ENCODE peak calls at places on chromosomes 12 and 14, in six cellular contexts. B, R, H, F, E and N are unnamed samples.

GRCh38 chr12:19542606-19543005 is 103.3 kb downstream of the AEBP2 start:
- DNase-seq in B (no peak), R (no peak), F (no peak), E (no peak), H (no peak), N (no peak)

GRCh38 chr12:84408936-84409335 is 503.7 kb downstream of the SLC6A15 start:
- DNase-seq in F (no peak), R (no peak), H (no peak), B (peak; percentile 11), E (peak; percentile 29), N (no peak)

GRCh38 chr14:65738339-65738738 is 325.8 kb downstream of the FUT8 start:
- DNase-seq in E (no peak), F (no peak), R (no peak), H (no peak), B (no peak), N (no peak)

GRCh38 chr14:33590891-33591630 is 359.8 kb downstream of the EGLN3 start:
- DNase-seq in H (no peak), F (no peak), R (no peak), B (peak; percentile 17), E (peak; percentile 18), N (no peak)

GRCh38 chr12:23055004-23055403 is 430.0 kb downstream of the ETNK1 start:
- DNase-seq in R (no peak), E (peak; percentile 33), H (no peak), F (peak; percentile 44), B (peak; percentile 5), N (peak; percentile 5)

GRCh38 chr14:91996951-91997371 is 42.9 kb downstream of the TRIP11 start:
- DNase-seq in F (no peak), E (peak; percentile 84), R (peak; percentile 85), H (no peak), B (peak; percentile 97), N (peak; percentile 72)

GRCh38 chr12:111462134-111462821 is 56.6 kb downstream of the SH2B3 start:
- DNase-seq in F (no peak), E (peak; percentile 55), R (peak; percentile 27), B (peak; percentile 92), H (no peak), N (peak; percentile 87)

GRCh38 chr14:96126339-96126770 is 78.3 kb upstream of the BDKRB2 start:
- DNase-seq in H (no peak), F (no peak), B (peak; percentile 36), R (no peak), E (peak; percentile 88), N (peak; percentile 48)

GRCh38 chr12:105457026-105457425 is 126.5 kb downstream of the C12orf75 start:
- DNase-seq in R (no peak), F (no peak), H (no peak), B (no peak), E (no peak), N (no peak)

GRCh38 chr14:96177766-96178377 is 26.8 kb upstream of the BDKRB2 start:
- DNase-seq in H (no peak), B (peak; percentile 29), R (no peak), F (no peak), E (peak; percentile 40), N (peak; percentile 47)

GRCh38 chr12:65051196-65051595 is 69.9 kb downstream of the WIF1 start:
- DNase-seq in F (no peak), H (no peak), E (no peak), B (no peak), R (peak; percentile 26), N (no peak)

GRCh38 chr12:110005319-110005973 is 6.2 kb downstream of the ANKRD13A start:
- DNase-seq in H (peak; percentile 49), F (no peak), E (no peak), B (no peak), R (no peak), N (no peak)

GRCh38 chr12:6262635-6263034 is 47.8 kb upstream of the PLEKHG6 start:
- DNase-seq in E (no peak), B (no peak), H (no peak), R (no peak), F (no peak), N (no peak)

GRCh38 chr12:111359231-111359913 is 9.5 kb downstream of the PHETA1 start:
- DNase-seq in R (no peak), E (no peak), F (no peak), H (no peak), B (no peak), N (no peak)

GRCh38 chr12:5967645-5968415 is 22.8 kb upstream of the ANO2 start:
- DNase-seq in E (no peak), R (no peak), B (no peak), H (no peak), F (no peak), N (no peak)

GRCh38 chr14:92582706-92583452 is 69.3 kb downstream of the RIN3 start:
- DNase-seq in E (no peak), F (no peak), H (no peak), B (no peak), R (no peak), N (no peak)

GRCh38 chr14:91719839-91720238 is 12.0 kb downstream of the CATSPERB start:
- DNase-seq in B (no peak), R (no peak), H (no peak), F (no peak), E (no peak), N (no peak)

GRCh38 chr12:110597885-110598284 is 14.8 kb upstream of the PPTC7 start:
- DNase-seq in F (no peak), E (no peak), R (no peak), H (no peak), B (no peak), N (no peak)

GRCh38 chr12:47963340-47964040 is at the start of gene TMEM106C:
- DNase-seq in R (peak; percentile 54), B (peak; percentile 82), E (peak; percentile 93), H (peak; percentile 94), F (peak; percentile 95), N (peak; percentile 89)

GRCh38 chr14:100709252-100709955 is 17.3 kb upstream of the DLK1 start:
- DNase-seq in R (no peak), B (no peak), E (peak; percentile 36), F (no peak), H (peak; percentile 6), N (peak; percentile 51)
- H3K4me3 ChIP-seq in R (no peak overlapping the region), B (no peak overlapping the region), E (peak overlapping the region; percentile 40), F (no peak overlapping the region), H (no peak overlapping the region), N (peak overlapping the region; percentile 30)

DNA sequence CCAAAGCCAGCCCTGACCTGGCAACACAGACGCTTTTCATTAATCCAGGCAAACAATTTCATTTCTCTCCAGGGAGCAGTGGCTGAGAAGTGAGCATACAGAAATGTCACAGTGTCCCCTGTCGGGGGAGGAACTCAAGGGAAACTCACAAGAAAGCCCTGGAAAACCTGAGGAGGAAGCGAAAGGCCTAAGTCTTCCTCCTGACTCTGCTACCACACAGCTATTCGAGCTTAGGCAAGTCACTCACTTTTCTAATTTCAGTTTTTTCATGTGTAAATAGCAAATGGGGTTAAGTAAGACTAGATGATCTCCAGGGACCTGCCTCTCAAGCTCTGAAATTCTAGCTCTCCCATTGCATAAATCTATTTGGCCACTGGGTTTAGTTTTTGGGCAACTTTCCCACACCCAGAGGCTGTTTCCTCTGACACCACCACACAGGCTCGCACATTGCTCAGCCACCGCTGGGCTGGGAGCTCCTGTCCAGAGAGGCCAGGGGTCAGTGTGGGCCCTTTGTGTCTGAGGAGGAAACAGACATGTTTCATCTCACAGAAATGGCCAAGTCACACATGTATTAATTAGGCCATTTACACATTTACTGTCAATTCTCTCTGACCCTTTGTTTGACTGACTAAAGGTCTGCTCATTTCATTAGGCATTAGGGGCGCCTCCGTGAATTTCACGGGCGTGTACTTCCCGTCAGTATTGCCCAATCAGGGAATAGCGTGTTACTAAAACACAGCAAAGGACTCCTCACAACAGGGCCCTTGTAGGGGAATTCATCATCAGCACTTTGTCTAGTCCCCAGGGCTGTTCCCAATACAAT is 9.8 kb upstream of the PNMA1 start:
- DNase-seq in H (peak; percentile 40), R (peak; percentile 64), B (peak; percentile 99), F (no peak), E (peak; percentile 99), N (peak; percentile 99)
- TF ChIP-seq CTCF in H (no peak), R (no peak), B (peak; percentile 24), F (peak; percentile 51), E (peak; percentile 6), N (no peak)

GRCh38 chr12:32666510-32666909 is 12.6 kb upstream of the DNM1L start:
- DNase-seq in R (no peak), F (no peak), B (no peak), H (no peak), E (no peak), N (peak; percentile 77)

GRCh38 chr12:32661706-32662105 is 17.4 kb upstream of the DNM1L start:
- DNase-seq in E (no peak), B (no peak), F (no peak), R (no peak), H (no peak), N (no peak)

GRCh38 chr12:32662665-32663064 is 16.4 kb upstream of the DNM1L start:
- DNase-seq in B (no peak), R (no peak), F (no peak), E (no peak), H (no peak), N (no peak)

GRCh38 chr12:32669584-32669983 is 9.5 kb upstream of the DNM1L start:
- DNase-seq in R (no peak), E (no peak), B (no peak), H (no peak), F (no peak), N (no peak)

GRCh38 chr12:32666018-32666417 is 13.1 kb upstream of the DNM1L start:
- DNase-seq in H (no peak), B (no peak), F (no peak), E (no peak), R (no peak), N (peak; percentile 5)
- H3K4me3 ChIP-seq in H (no peak overlapping the region), B (no peak overlapping the region), F (no peak overlapping the region), E (no peak overlapping the region), R (no peak overlapping the region), N (peak overlapping the region; percentile 61)

GRCh38 chr14:73285979-73286378 is 48.7 kb downstream of the PAPLN start:
- DNase-seq in B (no peak), E (no peak), F (no peak), R (no peak), H (no peak), N (no peak)

GRCh38 chr14:73283592-73284379 is 46.5 kb downstream of the PAPLN start:
- DNase-seq in R (no peak), F (no peak), B (peak; percentile 26), E (peak; percentile 52), H (no peak), N (peak; percentile 34)

GRCh38 chr14:73276836-73277235 is 39.5 kb downstream of the PAPLN start:
- DNase-seq in F (no peak), H (no peak), R (no peak), B (no peak), E (no peak), N (no peak)

GRCh38 chr14:73277376-73277775 is 40.1 kb downstream of the PAPLN start:
- DNase-seq in E (no peak), F (no peak), B (no peak), H (no peak), R (no peak), N (no peak)

GRCh38 chr14:73280903-73281302 is 43.6 kb downstream of the PAPLN start:
- DNase-seq in F (no peak), E (no peak), R (no peak), B (no peak), H (no peak), N (no peak)
- TF ChIP-seq CTCF in F (no peak), E (peak; percentile 31), R (no peak), B (no peak), H (no peak), N (no peak)

GRCh38 chr12:44462729-44463128 is 413.4 kb downstream of the NELL2 start:
- DNase-seq in F (no peak), H (no peak), E (no peak), R (no peak), B (no peak), N (no peak)

GRCh38 chr12:44459569-44459968 is 416.5 kb downstream of the NELL2 start:
- DNase-seq in E (no peak), R (no peak), F (no peak), B (no peak), H (peak; percentile 77), N (no peak)

GRCh38 chr12:44457465-44457864 is 418.6 kb downstream of the NELL2 start:
- DNase-seq in R (no peak), F (no peak), B (no peak), H (no peak), E (no peak), N (no peak)
- H3K4me3 ChIP-seq in R (no peak overlapping the region), F (no peak overlapping the region), B (no peak overlapping the region), H (no peak overlapping the region), E (no peak overlapping the region), N (no peak overlapping the region)